ENCODE peak calls at places on chromosomes 7 and 10, in eight cellular contexts. V, J, E, M, G, W, A and I are unnamed samples.

GRCh38 chr7:16934947-16935742 is 53.4 kb upstream of the AGR3 start:
- DNase-seq in E (no peak), M (peak; percentile 23), W (no peak), V (no peak), A (peak; percentile 34), G (peak; percentile 45), J (no peak), I (no peak)

GRCh38 chr10:25547391-25547790 is 372.6 kb downstream of the GPR158 start:
- DNase-seq in G (no peak), V (no peak), J (no peak), M (no peak), W (no peak), E (no peak), A (no peak), I (no peak)

GRCh38 chr10:14244147-14244546 is 86.6 kb downstream of the FRMD4A start:
- DNase-seq in A (peak; percentile 11), M (no peak), W (no peak), G (peak; percentile 18), J (no peak), V (peak; percentile 2), E (no peak), I (peak; percentile 1)

GRCh38 chr7:126574276-126574675 is 678.5 kb downstream of the GRM8 start:
- DNase-seq in A (no peak), W (no peak), V (no peak), J (no peak), G (no peak), M (no peak), E (no peak), I (no peak)

GRCh38 chr7:30511973-30512662 is 7.5 kb upstream of the GGCT start:
- DNase-seq in W (no peak), J (no peak), E (no peak), M (no peak), V (no peak), A (no peak), G (no peak), I (no peak)

GRCh38 chr7:49611951-49612350 is 161.5 kb upstream of the VWC2 start:
- DNase-seq in A (no peak), E (no peak), M (no peak), J (no peak), W (no peak), V (no peak), G (no peak), I (no peak)

GRCh38 chr7:98470131-98470985 is 69.5 kb upstream of the BAIAP2L1 start:
- DNase-seq in W (peak; percentile 23), A (peak; percentile 4), V (peak; percentile 8), M (no peak), J (peak; percentile 2), G (peak; percentile 27), E (peak; percentile 47), I (no peak)

GRCh38 chr10:119807960-119808697 is 64.5 kb downstream of the MCMBP start:
- DNase-seq in E (no peak), J (no peak), W (no peak), M (peak; percentile 91), V (peak; percentile 49), G (no peak), A (peak; percentile 79), I (peak; percentile 61)

GRCh38 chr7:108417926-108418325 is 38.3 kb downstream of the NRCAM start:
- DNase-seq in G (no peak), W (no peak), M (no peak), E (no peak), J (no peak), V (no peak), A (no peak), I (no peak)

GRCh38 chr10:25641576-25641975 is 292.5 kb upstream of the MYO3A start:
- DNase-seq in M (no peak), A (no peak), V (no peak), E (no peak), J (no peak), W (no peak), G (no peak), I (no peak)

GRCh38 chr7:24783731-24784130 is 26.5 kb upstream of the GSDME start:
- DNase-seq in A (peak; percentile 43), E (no peak), W (no peak), M (peak; percentile 16), J (no peak), G (no peak), V (no peak), I (no peak)

GRCh38 chr7:106668853-106669539 is 8.0 kb upstream of the CCDC71L start:
- DNase-seq in W (no peak), V (no peak), G (no peak), M (no peak), J (no peak), A (no peak), E (no peak), I (no peak)

GRCh38 chr10:89644691-89644966 is 413 bp downstream of the PANK1 start:
- DNase-seq in J (peak; percentile 7), G (no peak), A (no peak), W (peak; percentile 35), V (no peak), M (no peak), E (peak; percentile 55), I (no peak)

GRCh38 chr7:128869138-128869943 is 6.7 kb downstream of the ATP6V1F start:
- DNase-seq in A (peak; percentile 52), J (peak; percentile 28), E (peak; percentile 62), V (peak; percentile 59), G (peak; percentile 68), W (peak; percentile 46), M (no peak), I (no peak)

GRCh38 chr7:93148135-93148534 is at the start of gene SAMD9L:
- DNase-seq in W (no peak), G (no peak), M (peak; percentile 25), J (no peak), V (peak; percentile 53), E (no peak), A (peak; percentile 35), I (no peak)

GRCh38 chr10:89481662-89482061 is 53.7 kb downstream of the SLC16A12 start:
- DNase-seq in W (no peak), E (no peak), G (no peak), M (peak; percentile 94), V (peak; percentile 30), A (peak; percentile 92), J (no peak), I (peak; percentile 73)

GRCh38 chr7:90563286-90563685 is 32.8 kb upstream of the CDK14 start:
- DNase-seq in M (peak; percentile 76), G (no peak), J (no peak), A (no peak), V (no peak), W (no peak), E (no peak), I (no peak)